ENCODE peak calls at places on chromosomes 5 and 9, in nine cellular contexts. One of them, this sample, is unnamed.

GRCh38 chr9:135702002-135702721 is at the start of gene KCNT1:
- DNase-seq in hepatocyte: peak; percentile 77
- DNase-seq in ureter: no peak
- DNase-seq in DMS153: no peak
- DNase-seq in GM04503: no peak
- DNase-seq in myocyte: peak; percentile 41
- DNase-seq in GM12865: peak; percentile 15
- DNase-seq in fibroblast of pulmonary artery: peak; percentile 42
- DNase-seq in anterior cingulate cortex: peak; percentile 45
- DNase-seq in this sample: peak; percentile 99

GRCh38 chr9:132078369-132079356 is 1.0 kb downstream of the MED27 start:
- DNase-seq in GM04503: peak; percentile 32
- DNase-seq in myocyte: peak; percentile 39
- DNase-seq in DMS153: peak; percentile 51
- DNase-seq in ureter: no peak
- DNase-seq in anterior cingulate cortex: peak; percentile 31
- DNase-seq in hepatocyte: peak; percentile 19
- DNase-seq in fibroblast of pulmonary artery: peak; percentile 72
- DNase-seq in GM12865: peak; percentile 4
- DNase-seq in this sample: no peak

GRCh38 chr9:129111143-129111761 is at the start of gene PTPA:
- DNase-seq in DMS153: peak; percentile 73
- DNase-seq in GM04503: no peak
- DNase-seq in myocyte: peak; percentile 94
- DNase-seq in ureter: peak; percentile 82
- DNase-seq in fibroblast of pulmonary artery: peak; percentile 90
- DNase-seq in hepatocyte: peak; percentile 98
- DNase-seq in anterior cingulate cortex: peak; percentile 82
- DNase-seq in GM12865: peak; percentile 96
- DNase-seq in this sample: peak; percentile 58

GRCh38 chr5:68171101-68171558 is 44.4 kb upstream of the PIK3R1 start:
- DNase-seq in anterior cingulate cortex: peak; percentile 76
- DNase-seq in GM04503: peak; percentile 10
- DNase-seq in GM12865: no peak
- DNase-seq in hepatocyte: peak; percentile 17
- DNase-seq in fibroblast of pulmonary artery: peak; percentile 42
- DNase-seq in myocyte: peak; percentile 43
- DNase-seq in DMS153: no peak
- DNase-seq in ureter: peak; percentile 74
- DNase-seq in this sample: no peak

GRCh38 chr5:72267685-72268084 is 52.4 kb downstream of the MRPS27 start:
- DNase-seq in GM12865: no peak
- DNase-seq in DMS153: no peak
- DNase-seq in hepatocyte: no peak
- DNase-seq in GM04503: no peak
- DNase-seq in myocyte: no peak
- DNase-seq in fibroblast of pulmonary artery: no peak
- DNase-seq in anterior cingulate cortex: no peak
- DNase-seq in ureter: no peak
- DNase-seq in this sample: no peak

GRCh38 chr5:174724484-174725260 is at the start of gene MSX2:
- DNase-seq in GM04503: no peak
- DNase-seq in ureter: peak; percentile 94
- DNase-seq in fibroblast of pulmonary artery: peak; percentile 86
- DNase-seq in hepatocyte: peak; percentile 96
- DNase-seq in anterior cingulate cortex: peak; percentile 42
- DNase-seq in GM12865: no peak
- DNase-seq in myocyte: peak; percentile 95
- DNase-seq in DMS153: no peak
- DNase-seq in this sample: no peak

GRCh38 chr5:132465095-132465707 is 25.4 kb downstream of the IRF1 start:
- DNase-seq in GM04503: no peak
- DNase-seq in anterior cingulate cortex: no peak
- DNase-seq in hepatocyte: no peak
- DNase-seq in myocyte: peak; percentile 35
- DNase-seq in DMS153: no peak
- DNase-seq in fibroblast of pulmonary artery: no peak
- DNase-seq in GM12865: no peak
- DNase-seq in ureter: no peak
- DNase-seq in this sample: no peak

GRCh38 chr9:118473527-118473926 is 769.3 kb downstream of the TLR4 start:
- DNase-seq in GM12865: no peak
- DNase-seq in ureter: no peak
- DNase-seq in GM04503: no peak
- DNase-seq in hepatocyte: no peak
- DNase-seq in fibroblast of pulmonary artery: no peak
- DNase-seq in myocyte: no peak
- DNase-seq in anterior cingulate cortex: no peak
- DNase-seq in DMS153: no peak
- DNase-seq in this sample: no peak

GRCh38 chr5:88942967-88943291 is 59.9 kb upstream of the MEF2C start:
- DNase-seq in myocyte: peak; percentile 48
- DNase-seq in ureter: no peak
- DNase-seq in GM04503: no peak
- DNase-seq in fibroblast of pulmonary artery: no peak
- DNase-seq in DMS153: no peak
- DNase-seq in hepatocyte: no peak
- DNase-seq in GM12865: no peak
- DNase-seq in anterior cingulate cortex: no peak
- DNase-seq in this sample: no peak

GRCh38 chr9:90867101-90867500 is 65.5 kb downstream of the SYK start:
- DNase-seq in DMS153: no peak
- DNase-seq in fibroblast of pulmonary artery: no peak
- DNase-seq in anterior cingulate cortex: no peak
- DNase-seq in GM12865: no peak
- DNase-seq in myocyte: no peak
- DNase-seq in hepatocyte: no peak
- DNase-seq in ureter: no peak
- DNase-seq in GM04503: no peak
- DNase-seq in this sample: no peak

This sample was measured in D721Med.